ENCODE peak calls at places on chromosomes 13 and 19, in six cellular contexts. I is A549; R is tibial nerve; X is effector memory CD4-positive, alpha-beta T cell; U is fibroblast of lung; Z is cardiac fibroblast. S is an unnamed sample.

GRCh38 chr13:51768378-51768921 is 35.5 kb downstream of the DHRS12 start:
- DNase-seq in I (no peak), R (no peak), X (no peak), U (no peak), Z (no peak), S (no peak)

GRCh38 chr19:30161770-30162169 is 210.4 kb upstream of the ZNF536 start:
- DNase-seq in I (no peak), R (no peak), X (no peak), U (no peak), Z (no peak), S (no peak)

GRCh38 chr13:24192036-24192810 is 31.7 kb downstream of the SPATA13 start:
- DNase-seq in I (no peak), R (no peak), X (no peak), U (no peak), Z (no peak), S (no peak)

GRCh38 chr13:74287672-74288169 is 153.5 kb upstream of the KLF12 start:
- DNase-seq in I (peak), R (peak), X (peak), U (peak), Z (peak), S (peak)

GRCh38 chr19:48837081-48837524 is 812 bp upstream of the HSD17B14 start:
- DNase-seq in I (peak), R (peak), X (peak), U (peak), Z (peak), S (peak)

GRCh38 chr19:269241-269640 is 22.0 kb downstream of the PLPP2 start:
- DNase-seq in I (no peak), R (no peak), X (no peak), U (no peak), Z (no peak), S (no peak)

GRCh38 chr13:69199664-69200063 is 908.0 kb upstream of the ATXN8OS start:
- DNase-seq in I (no peak), R (no peak), X (no peak), U (no peak), Z (no peak), S (no peak)

GRCh38 chr19:3813473-3814392 is 27.6 kb upstream of the MATK start:
- DNase-seq in I (no peak), R (no peak), X (no peak), U (no peak), Z (no peak), S (no peak)

GRCh38 chr19:38135150-38135998 is 88.6 kb downstream of the DPF1 start:
- DNase-seq in I (no peak), R (no peak), X (no peak), U (no peak), Z (no peak), S (no peak)

GRCh38 chr13:113742000-113742441 is 17.0 kb upstream of the TMEM255B start:
- DNase-seq in I (peak), R (no peak), X (no peak), U (peak), Z (peak), S (no peak)

GRCh38 chr13:47794963-47795362 is 206.1 kb downstream of the SUCLA2 start:
- DNase-seq in I (peak), R (no peak), X (no peak), U (no peak), Z (peak), S (peak)

GRCh38 chr13:30159446-30159839 is 147.9 kb downstream of the KATNAL1 start:
- DNase-seq in I (no peak), R (no peak), X (no peak), U (peak), Z (peak), S (no peak)

GRCh38 chr13:49112782-49113525 is 107.2 kb upstream of the MLNR start:
- DNase-seq in I (no peak), R (no peak), X (no peak), U (peak), Z (peak), S (no peak)
- H3K4me3 ChIP-seq in I (no peak), R (no peak), X (no peak), U (no peak), Z (no peak), S (no peak)

DNA sequence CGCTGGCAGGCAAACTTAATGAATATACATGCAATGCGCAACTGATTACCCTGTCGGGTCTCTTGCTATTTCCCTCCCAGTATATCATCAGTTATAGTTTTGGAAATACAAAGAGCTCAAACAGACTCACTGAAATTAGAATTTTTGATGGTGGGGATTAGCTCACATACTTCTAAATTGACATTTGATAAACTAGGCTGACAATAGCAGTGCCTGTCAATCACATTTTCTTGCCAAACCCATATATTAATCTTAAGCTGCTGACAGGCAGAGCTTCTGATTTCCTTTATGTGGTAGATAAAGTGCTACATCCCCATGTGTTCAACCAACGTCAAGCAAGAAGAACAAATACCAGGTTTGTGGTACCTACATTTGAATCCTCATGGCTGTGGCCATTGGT is 241.6 kb downstream of the DNAJC15 start:
- DNase-seq in I (no peak), R (no peak), X (no peak), U (no peak), Z (no peak), S (no peak)
- H3K4me3 ChIP-seq in I (no peak), R (no peak), X (no peak), U (no peak), Z (no peak), S (no peak)

GRCh38 chr19:39517432-39517831 is 2.5 kb downstream of the SELENOV start:
- DNase-seq in I (no peak), R (no peak), X (no peak), U (no peak), Z (no peak), S (no peak)

GRCh38 chr19:39524495-39524894 is 8.2 kb downstream of the EID2B start:
- DNase-seq in I (no peak), R (no peak), X (no peak), U (no peak), Z (no peak), S (no peak)

GRCh38 chr19:39518458-39518857 is 3.5 kb downstream of the SELENOV start:
- DNase-seq in I (no peak), R (no peak), X (no peak), U (no peak), Z (no peak), S (no peak)

GRCh38 chr19:39518975-39519374 is 4.0 kb downstream of the SELENOV start:
- DNase-seq in I (no peak), R (no peak), X (no peak), U (no peak), Z (no peak), S (no peak)

GRCh38 chr19:39520541-39521204 is 5.7 kb downstream of the SELENOV start:
- DNase-seq in I (no peak), R (no peak), X (no peak), U (no peak), Z (no peak), S (no peak)
- H3K4me3 ChIP-seq in I (no peak), R (no peak), X (no peak), U (no peak), Z (no peak), S (no peak)

DNA sequence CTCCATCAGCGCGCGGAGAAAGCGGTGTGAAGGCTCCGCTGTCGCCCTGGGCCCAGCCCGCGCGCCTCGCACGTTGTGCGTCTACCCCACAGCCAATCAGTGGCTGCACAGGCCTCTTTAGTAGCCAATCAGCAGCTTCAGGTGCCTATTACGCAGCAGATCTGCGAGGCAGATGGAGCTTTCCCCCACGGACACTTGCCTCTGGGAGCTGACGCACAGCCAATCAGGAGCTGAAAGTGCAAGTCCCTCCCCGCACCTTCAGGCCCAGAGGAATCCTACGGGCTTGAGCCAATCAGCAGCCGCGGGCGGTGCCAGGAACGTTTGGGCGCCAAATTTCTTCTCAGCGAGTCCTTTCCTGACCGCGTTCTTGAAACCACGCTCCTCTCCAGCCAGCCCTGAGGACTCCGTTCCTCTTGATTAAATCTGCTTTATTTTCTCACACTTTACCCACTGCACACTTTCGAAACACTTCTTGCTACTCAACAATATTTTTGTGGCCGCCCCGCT is 39.9 kb downstream of the SIGLEC7 start:
- DNase-seq in I (no peak), R (no peak), X (no peak), U (no peak), Z (no peak), S (no peak)
- H3K4me3 ChIP-seq in I (no peak), R (no peak), X (no peak), U (no peak), Z (no peak), S (no peak)

GRCh38 chr19:18349524-18350128 is 9.2 kb downstream of the PGPEP1 start:
- DNase-seq in I (peak), R (peak), X (no peak), U (peak), Z (peak), S (no peak)

GRCh38 chr19:18351544-18351943 is 11.1 kb downstream of the PGPEP1 start:
- DNase-seq in I (no peak), R (no peak), X (no peak), U (no peak), Z (no peak), S (no peak)

GRCh38 chr19:18357041-18357440 is 16.6 kb downstream of the PGPEP1 start:
- DNase-seq in I (no peak), R (no peak), X (no peak), U (no peak), Z (no peak), S (no peak)

GRCh38 chr19:18350490-18350889 is 10.1 kb downstream of the PGPEP1 start:
- DNase-seq in I (no peak), R (no peak), X (no peak), U (no peak), Z (no peak), S (no peak)

DNA sequence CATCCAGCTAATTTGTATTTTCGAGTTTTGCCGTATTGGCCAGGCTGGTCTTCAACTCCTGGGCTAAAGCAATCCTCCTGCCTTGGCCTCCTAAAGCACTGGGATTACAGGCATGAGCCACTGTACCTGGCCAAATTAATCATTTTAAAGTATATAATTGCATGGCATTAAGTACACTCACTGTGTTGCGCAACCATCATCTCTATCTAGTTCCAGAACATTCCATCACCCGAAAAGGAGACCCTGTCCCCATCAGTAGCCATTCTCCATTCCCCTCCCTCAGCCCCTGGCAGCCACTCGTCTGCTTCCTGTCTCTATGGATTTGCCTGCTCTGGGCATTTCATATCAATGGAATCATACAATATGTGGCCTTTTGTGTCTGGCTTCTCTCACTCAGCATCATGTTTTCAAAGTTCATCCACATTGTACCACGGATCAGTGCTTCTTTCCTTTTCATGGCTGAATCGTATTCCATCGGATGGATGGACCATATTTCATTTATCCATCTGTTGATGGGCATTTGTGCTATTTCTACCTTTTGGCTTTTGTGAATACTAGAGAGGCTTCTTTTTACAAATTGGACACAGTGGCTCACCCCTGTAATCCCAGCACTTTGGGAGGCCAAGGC is 13.1 kb downstream of the PGPEP1 start:
- DNase-seq in I (no peak), R (no peak), X (no peak), U (no peak), Z (no peak), S (no peak)
- H3K4me3 ChIP-seq in I (no peak), R (no peak), X (no peak), U (no peak), Z (no peak), S (no peak)

GRCh38 chr13:26253262-26253786 is 605 bp upstream of the CDK8 start:
- DNase-seq in I (no peak), R (no peak), X (no peak), U (no peak), Z (no peak), S (no peak)
- H3K4me3 ChIP-seq in I (peak), R (peak), X (peak), U (peak), Z (peak), S (peak)

GRCh38 chr19:17337675-17338439 is 504 bp downstream of the GTPBP3 start:
- DNase-seq in I (no peak), R (no peak), X (no peak), U (no peak), Z (no peak), S (no peak)

GRCh38 chr19:17340302-17340870 is 3.0 kb downstream of the GTPBP3 start:
- DNase-seq in I (peak), R (peak), X (no peak), U (no peak), Z (no peak), S (no peak)

GRCh38 chr19:17340871-17341357 is 3.6 kb downstream of the GTPBP3 start:
- DNase-seq in I (no peak), R (no peak), X (no peak), U (no peak), Z (no peak), S (no peak)

GRCh38 chr19:17338440-17339078 is 1.2 kb downstream of the GTPBP3 start:
- DNase-seq in I (no peak), R (no peak), X (no peak), U (no peak), Z (no peak), S (no peak)

GRCh38 chr19:17339088-17339741 is 1.9 kb downstream of the GTPBP3 start:
- DNase-seq in I (no peak), R (no peak), X (no peak), U (no peak), Z (no peak), S (no peak)
- H3K4me3 ChIP-seq in I (no peak), R (no peak), X (no peak), U (no peak), Z (no peak), S (no peak)

DNA sequence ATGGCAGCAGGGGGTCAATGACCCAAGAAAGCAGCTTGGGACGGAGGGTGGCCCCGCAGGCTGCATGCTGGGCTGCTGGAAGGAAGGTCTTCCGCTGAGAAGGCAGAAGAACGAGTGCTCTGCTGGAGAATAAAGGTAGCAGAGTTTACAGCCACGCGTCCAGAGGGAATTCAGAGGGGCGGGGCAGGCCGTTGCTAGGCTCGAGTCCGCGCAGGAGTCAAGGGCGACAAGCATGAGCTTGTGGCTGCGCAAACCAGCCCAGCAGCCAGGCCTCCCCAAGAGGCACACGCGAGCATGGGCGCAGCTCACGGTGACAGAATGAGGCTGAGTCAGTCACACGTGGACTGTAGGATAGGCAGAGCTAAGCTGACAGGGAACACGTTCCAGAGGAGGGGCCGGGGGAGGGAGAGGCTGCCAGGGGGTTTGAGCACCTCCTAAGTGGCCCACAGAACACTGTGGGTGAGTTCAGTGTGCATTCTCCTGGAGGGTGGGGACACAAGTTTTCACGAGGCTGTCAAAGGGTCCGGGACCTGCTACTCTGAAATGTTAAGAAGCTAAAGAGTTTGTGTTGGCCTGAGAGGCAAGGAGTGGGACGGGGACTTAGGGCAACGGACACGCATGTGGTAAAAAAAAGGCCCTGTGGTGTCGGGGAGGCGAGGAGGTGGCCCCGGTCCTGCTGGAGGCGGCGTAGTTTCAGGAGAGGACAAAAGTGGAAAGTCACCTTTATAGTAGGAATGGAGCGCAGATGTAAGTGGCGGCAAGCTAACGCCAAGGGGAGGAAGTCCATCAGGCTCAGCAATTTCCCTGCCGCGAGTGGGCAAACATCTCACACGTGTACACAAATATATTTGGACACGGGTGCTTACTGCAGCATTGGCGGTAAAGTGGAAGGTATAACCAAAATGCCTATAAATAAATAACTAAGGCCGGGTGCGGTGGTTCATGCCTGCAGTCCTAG is 17.7 kb downstream of the RFX2 start:
- DNase-seq in I (peak), R (peak), X (no peak), U (peak), Z (peak), S (no peak)
- H3K4me3 ChIP-seq in I (peak), R (no peak), X (no peak), U (peak), Z (no peak), S (no peak)